ENCODE peak calls at places on chromosomes 2 and 18, in ten cellular contexts. C, J, R, Z, H, M, W, Q, I and K are unnamed samples.

GRCh38 chr2:11559066-11559785 is 25.4 kb downstream of the GREB1 start:
- DNase-seq in Q (no peak), R (no peak), I (no peak), M (no peak), J (no peak), H (no peak), C (no peak), Z (no peak), W (no peak), K (no peak)

GRCh38 chr2:70962211-70962884 is 16.1 kb upstream of the ANKRD53 start:
- DNase-seq in J (no peak), R (no peak), Z (no peak), C (no peak), M (no peak), W (no peak), Q (no peak), H (no peak), I (no peak), K (no peak)

GRCh38 chr2:230849633-230850357 is 14.9 kb upstream of the ITM2C start:
- DNase-seq in Q (peak), I (no peak), M (peak), C (peak), J (no peak), W (no peak), H (peak), R (peak), Z (no peak), K (peak)

GRCh38 chr2:32711908-32712307 is 84.1 kb downstream of the TTC27 start:
- DNase-seq in I (no peak), W (no peak), J (no peak), C (no peak), Z (no peak), M (no peak), H (no peak), Q (no peak), R (no peak), K (no peak)

GRCh38 chr18:22347624-22348511 is 69.8 kb downstream of the CTAGE1 start:
- DNase-seq in R (no peak), W (no peak), I (no peak), J (peak), M (no peak), H (peak), Q (no peak), C (peak), Z (peak), K (peak)

GRCh38 chr2:80328033-80328635 is 23.6 kb upstream of the LRRTM1 start:
- DNase-seq in Z (no peak), W (no peak), J (no peak), C (no peak), M (no peak), R (no peak), I (no peak), H (no peak), Q (no peak), K (no peak)

GRCh38 chr2:142880275-142880674 is 2.8 kb downstream of the KYNU start:
- DNase-seq in Q (no peak), M (no peak), W (peak), Z (peak), I (no peak), C (no peak), J (no peak), R (no peak), H (no peak), K (no peak)

GRCh38 chr18:3725100-3725499 is 275.1 kb downstream of the TGIF1 start:
- DNase-seq in C (no peak), R (no peak), W (no peak), H (no peak), Q (no peak), M (no peak), J (no peak), Z (no peak), I (no peak), K (no peak)

GRCh38 chr2:48600917-48601316 is 16.7 kb upstream of the GTF2A1L start:
- DNase-seq in R (no peak), C (no peak), Z (peak), J (no peak), Q (no peak), H (no peak), I (no peak), W (peak), M (no peak), K (no peak)

GRCh38 chr2:216522892-216523502 is 24.4 kb downstream of the RPL37A start:
- DNase-seq in Z (no peak), I (no peak), R (no peak), M (no peak), W (no peak), H (no peak), C (no peak), Q (no peak), J (no peak), K (no peak)

GRCh38 chr2:170873035-170873692 is 55.9 kb upstream of the GORASP2 start:
- DNase-seq in W (peak), Q (peak), H (peak), J (peak), I (peak), M (peak), Z (peak), R (peak), C (peak), K (peak)

GRCh38 chr2:235116885-235117492 is 165.2 kb downstream of the SH3BP4 start:
- DNase-seq in C (no peak), W (peak), Z (peak), H (no peak), M (peak), Q (no peak), R (no peak), J (no peak), I (no peak), K (peak)

GRCh38 chr2:55019547-55020258 is 30.5 kb downstream of the RTN4 start:
- DNase-seq in M (no peak), J (no peak), C (no peak), I (no peak), W (peak), H (no peak), Q (no peak), Z (no peak), R (no peak), K (no peak)

GRCh38 chr2:28802975-28803429 is 7.6 kb upstream of the SPDYA start:
- DNase-seq in Z (peak), C (no peak), H (no peak), M (no peak), R (no peak), J (no peak), W (no peak), Q (no peak), I (no peak), K (no peak)

GRCh38 chr2:156340818-156341481 is 8.4 kb upstream of the NR4A2 start:
- DNase-seq in Q (no peak), C (peak), I (no peak), H (peak), R (no peak), W (no peak), M (peak), J (no peak), Z (peak), K (peak)

GRCh38 chr2:220163486-220163885 is 536.1 kb downstream of the SLC4A3 start:
- DNase-seq in Q (no peak), Z (peak), M (no peak), I (no peak), W (no peak), J (no peak), H (no peak), C (no peak), R (no peak), K (no peak)

GRCh38 chr2:43360137-43360536 is 133.7 kb upstream of the ZFP36L2 start:
- DNase-seq in W (no peak), J (no peak), Z (no peak), R (no peak), H (no peak), Q (no peak), I (no peak), C (no peak), M (no peak), K (peak)

GRCh38 chr2:37614061-37614802 is 57.2 kb downstream of the CDC42EP3 start:
- DNase-seq in M (peak), Q (no peak), C (no peak), Z (peak), H (no peak), I (no peak), J (no peak), R (no peak), W (peak), K (no peak)

GRCh38 chr2:107334311-107334710 is 448.3 kb upstream of the ST6GAL2 start:
- DNase-seq in I (no peak), H (no peak), J (no peak), W (peak), C (no peak), Z (peak), M (no peak), Q (no peak), R (no peak), K (no peak)

GRCh38 chr2:112118148-112118547 is 20.0 kb upstream of the FBLN7 start:
- DNase-seq in R (no peak), Q (no peak), Z (no peak), I (no peak), J (peak), H (no peak), C (no peak), M (no peak), W (no peak), K (no peak)

GRCh38 chr2:95337829-95338228 is 40.7 kb downstream of the KCNIP3 start:
- DNase-seq in C (no peak), M (no peak), I (no peak), W (no peak), Q (peak), R (no peak), Z (no peak), J (no peak), H (no peak), K (no peak)